ENCODE peak calls at places on chromosomes 4 and X, in four cellular contexts. D is K562, V is GM12878, O is HepG2. M is an unnamed sample.

GRCh38 chr4:55036405-55036804 is 89.0 kb downstream of the KDR start:
- DNase-seq in O (no peak), V (no peak), D (no peak), M (no peak)

GRCh38 chr4:55183926-55184599 is 58.7 kb upstream of the KDR start:
- DNase-seq in O (no peak), V (no peak), D (no peak), M (no peak)

GRCh38 chr4:23871420-23871819 is 18.4 kb downstream of the PPARGC1A start:
- DNase-seq in O (no peak), D (no peak), V (no peak), M (no peak)

GRCh38 chr4:95500361-95500760 is 48.4 kb downstream of the UNC5C start:
- DNase-seq in V (no peak), O (no peak), D (no peak), M (no peak)

GRCh38 chr4:74114234-74114633 is 15.2 kb upstream of the CXCL2 start:
- DNase-seq in V (no peak), O (no peak), D (no peak), M (no peak)

GRCh38 chr4:27187786-27188185 is 327.1 kb downstream of the STIM2 start:
- DNase-seq in V (no peak), D (no peak), O (no peak), M (no peak)

GRCh38 chrX:40953369-40953768 is 131.9 kb upstream of the USP9X start:
- DNase-seq in D (no peak), O (no peak), V (peak; percentile 60), M (no peak)

GRCh38 chr4:135050086-135050717 is 848.6 kb upstream of the PABPC4L start:
- DNase-seq in O (no peak), D (no peak), V (no peak), M (no peak)

GRCh38 chr4:83644677-83645639 is 109.0 kb downstream of the GPAT3 start:
- DNase-seq in D (peak; percentile 75), V (peak; percentile 28), O (peak; percentile 52), M (peak; percentile 44)

GRCh38 chrX:16882188-16882587 is 12.0 kb upstream of the RBBP7 start:
- DNase-seq in D (peak; percentile 37), V (no peak), O (no peak), M (no peak)

GRCh38 chrX:14267224-14267623 is 237.5 kb upstream of the GEMIN8 start:
- DNase-seq in O (no peak), V (no peak), D (no peak), M (no peak)

GRCh38 chr4:58807843-58808605 is 1697.8 kb upstream of the IGFBP7 start:
- DNase-seq in D (no peak), O (no peak), V (no peak), M (no peak)

GRCh38 chr4:48470135-48470534 is 13.0 kb upstream of the SLC10A4 start:
- DNase-seq in D (no peak), V (no peak), O (no peak), M (no peak)

GRCh38 chr4:109183851-109184345 is 118.6 kb downstream of the COL25A1 start:
- DNase-seq in V (no peak), O (no peak), D (no peak), M (no peak)

GRCh38 chr4:167177925-167178324 is 56.4 kb downstream of the SPOCK3 start:
- DNase-seq in O (no peak), D (no peak), V (peak; percentile 8), M (no peak)

GRCh38 chr4:2794707-2795557 is 2.0 kb downstream of the SH3BP2 start:
- DNase-seq in O (no peak), V (no peak), D (peak; percentile 62), M (no peak)

GRCh38 chrX:115147220-115147619 is 42.0 kb upstream of the RBMXL3 start:
- DNase-seq in V (no peak), D (peak; percentile 6), O (no peak), M (peak; percentile 21)

GRCh38 chr4:1300466-1301455 is 11.1 kb downstream of the MAEA start:
- DNase-seq in V (no peak), O (no peak), D (no peak), M (no peak)

GRCh38 chrX:71236858-71237257 is 13.8 kb downstream of the GJB1 start:
- DNase-seq in V (no peak), D (no peak), O (no peak), M (no peak)

GRCh38 chr4:87353592-87353991 is 30.9 kb upstream of the HSD17B13 start:
- DNase-seq in O (peak; percentile 29), V (peak; percentile 13), D (peak; percentile 16), M (peak; percentile 38)

GRCh38 chrX:103565752-103566151 is 19.6 kb upstream of the TCEAL4 start:
- DNase-seq in D (no peak), V (no peak), O (no peak), M (no peak)

GRCh38 chr4:158046345-158046744 is 126.5 kb downstream of the GASK1B start:
- DNase-seq in O (peak; percentile 74), D (no peak), V (no peak), M (no peak)

GRCh38 chrX:52995974-52996304 is 37.6 kb upstream of the FAM156A start:
- DNase-seq in D (no peak), V (no peak), O (no peak), M (no peak)

GRCh38 chr4:153156263-153156662 is 48.0 kb upstream of the TRIM2 start:
- DNase-seq in V (no peak), O (no peak), D (peak; percentile 52), M (no peak)

GRCh38 chr4:75710246-75710645 is 14.1 kb upstream of the USO1 start:
- DNase-seq in O (no peak), V (no peak), D (no peak), M (no peak)

GRCh38 chrX:133369065-133369464 is 46.2 kb downstream of the GPC4 start:
- DNase-seq in D (no peak), O (no peak), V (no peak), M (no peak)

GRCh38 chr4:94912606-94913005 is 154.9 kb downstream of the BMPR1B start:
- DNase-seq in V (no peak), D (no peak), O (no peak), M (no peak)

GRCh38 chr4:27149541-27150212 is 289.0 kb downstream of the STIM2 start:
- DNase-seq in O (no peak), V (no peak), D (no peak), M (no peak)

GRCh38 chr4:88724406-88724805 is 26.8 kb upstream of the NAP1L5 start:
- DNase-seq in O (no peak), V (no peak), D (no peak), M (no peak)

GRCh38 chrX:49844622-49845021 is 15.5 kb downstream of the PAGE4 start:
- DNase-seq in V (no peak), D (no peak), O (no peak), M (no peak)

GRCh38 chr4:122346503-122346902 is 32.3 kb upstream of the ADAD1 start:
- DNase-seq in V (no peak), D (no peak), O (no peak), M (no peak)

GRCh38 chr4:122346036-122346435 is 32.8 kb upstream of the ADAD1 start:
- DNase-seq in V (no peak), O (no peak), D (no peak), M (no peak)

DNA sequence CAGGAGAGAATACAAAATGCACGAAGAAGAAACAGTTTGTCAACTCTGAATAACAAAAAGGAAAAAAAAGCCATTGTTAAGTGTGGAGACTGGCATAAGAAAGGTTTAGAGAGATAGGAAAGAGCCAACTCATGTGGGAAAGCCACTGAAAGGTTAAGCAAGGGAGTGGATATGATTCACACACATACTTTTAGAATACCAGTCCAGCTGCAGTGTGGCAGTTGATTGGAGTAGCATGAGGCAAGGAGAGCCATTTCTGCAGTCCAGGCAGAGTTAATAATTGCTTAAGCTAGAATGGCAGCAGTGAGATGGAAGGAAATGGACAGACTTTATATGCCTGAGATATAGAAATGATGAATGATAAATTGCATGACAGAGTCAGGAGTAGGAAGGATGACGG is 36.9 kb upstream of the ADAD1 start:
- DNase-seq in V (no peak), D (no peak), O (no peak), M (no peak)
- TF ChIP-seq FOXK2 in V (no peak), D (no peak), O (no peak), M (no peak)

DNA sequence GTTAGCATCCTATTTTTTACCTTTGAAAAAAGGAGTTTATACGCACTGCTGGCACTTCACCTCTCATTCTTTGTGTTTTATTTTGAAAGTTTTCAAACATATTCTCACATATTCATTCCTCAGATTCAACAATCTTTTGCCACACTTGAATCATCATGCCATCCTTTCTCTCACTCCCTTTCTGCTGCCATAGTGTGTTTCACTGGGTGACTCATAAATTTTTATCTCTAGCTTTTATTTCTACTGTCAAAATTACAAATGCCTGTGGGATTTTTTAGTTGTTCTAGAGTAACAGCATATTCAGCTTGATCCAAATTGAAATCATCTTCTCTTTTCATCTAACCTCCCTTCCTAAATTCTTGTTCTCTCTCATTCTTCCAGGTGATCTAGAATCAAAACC is 28.0 kb downstream of the MFSD8 start:
- DNase-seq in D (no peak), V (no peak), O (no peak), M (no peak)
- TF ChIP-seq FOXK2 in D (no peak), V (no peak), O (no peak), M (no peak)

DNA sequence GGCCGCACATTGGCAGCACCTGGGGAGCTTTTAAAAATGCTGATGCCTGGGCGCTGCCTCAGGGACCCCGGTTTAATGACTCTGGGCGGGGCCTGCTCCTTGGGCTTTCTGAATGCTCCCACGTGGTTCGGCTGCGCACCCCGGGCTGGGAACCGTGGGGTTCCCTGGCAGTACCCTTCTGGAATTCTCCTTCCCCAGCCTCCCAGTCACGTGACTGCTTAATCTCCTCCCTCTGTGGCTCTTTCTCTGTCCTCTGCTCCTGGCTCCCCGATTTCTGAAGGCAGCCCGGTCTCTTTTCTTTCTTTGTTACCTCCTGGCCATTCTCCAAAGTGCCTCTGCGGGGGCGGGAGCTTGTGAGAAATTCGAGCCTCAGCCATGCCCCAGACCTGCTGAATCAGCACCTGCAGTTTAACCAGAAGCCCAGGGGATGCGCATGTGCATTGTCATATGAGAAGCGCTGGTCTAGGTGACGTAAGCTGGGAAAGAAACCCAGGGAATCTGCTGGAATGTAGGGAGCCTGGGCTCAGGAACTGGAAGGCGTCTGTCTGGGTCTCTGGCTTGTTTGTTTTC is 16.6 kb downstream of the CLCN4 start:
- DNase-seq in O (no peak), D (peak; percentile 77), V (no peak), M (peak; percentile 76)
- TF ChIP-seq FOXK2 in O (no peak), D (no peak), V (no peak), M (no peak)

GRCh38 chr4:16588170-16588569 is 310.3 kb downstream of the LDB2 start:
- DNase-seq in O (no peak), V (no peak), D (no peak), M (no peak)

GRCh38 chr4:16582036-16582435 is 316.4 kb downstream of the LDB2 start:
- DNase-seq in V (no peak), O (no peak), D (no peak), M (no peak)

GRCh38 chr4:16583764-16584163 is 314.7 kb downstream of the LDB2 start:
- DNase-seq in D (no peak), O (no peak), V (no peak), M (no peak)

GRCh38 chr4:16582526-16582925 is 315.9 kb downstream of the LDB2 start:
- DNase-seq in O (no peak), V (no peak), D (peak; percentile 47), M (peak; percentile 57)

DNA sequence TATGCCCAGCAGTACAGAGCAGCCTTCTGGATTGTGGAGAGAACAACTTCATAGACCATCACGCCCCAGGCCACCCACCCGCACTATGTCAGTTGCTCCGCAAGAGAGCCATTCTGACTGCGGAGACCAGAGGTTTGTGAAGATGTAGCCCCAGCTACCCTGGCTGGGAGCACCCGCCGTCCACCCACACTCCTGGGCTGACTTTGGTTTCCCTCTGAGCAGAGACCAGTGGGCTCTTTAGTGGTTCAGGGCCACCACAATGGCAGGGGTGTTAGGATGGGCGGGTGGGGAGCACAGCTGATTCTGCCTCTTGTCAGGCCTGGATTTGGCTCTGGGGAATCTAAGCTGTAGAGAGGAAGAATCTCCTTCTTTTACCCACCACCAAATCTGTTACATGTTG is 313.4 kb downstream of the LDB2 start:
- DNase-seq in D (no peak), V (no peak), O (no peak), M (no peak)
- TF ChIP-seq FOXK2 in D (no peak), V (no peak), O (no peak), M (no peak)